ENCODE peak calls at places on chromosomes 4 and X, in ten cellular contexts. One of them, this sample, is unnamed.

GRCh38 chr4:80788798-80789197 is 241.7 kb upstream of the BMP3 start:
- DNase-seq in right lobe of liver: no peak
- DNase-seq in A673: no peak
- DNase-seq in cardiac muscle cell: peak; percentile 19
- DNase-seq in HFF-Myc: no peak
- DNase-seq in cardiac fibroblast: peak; percentile 8
- DNase-seq in astrocyte: peak; percentile 12
- DNase-seq in ascending aorta: no peak
- DNase-seq in foreskin fibroblast: no peak
- DNase-seq in astrocyte of the spinal cord: peak; percentile 47
- DNase-seq in this sample: no peak

GRCh38 chrX:129249563-129249962 is 273.7 kb downstream of the SMARCA1 start:
- DNase-seq in cardiac fibroblast: no peak
- DNase-seq in astrocyte: no peak
- DNase-seq in A673: no peak
- DNase-seq in astrocyte of the spinal cord: no peak
- DNase-seq in cardiac muscle cell: no peak
- DNase-seq in HFF-Myc: no peak
- DNase-seq in foreskin fibroblast: no peak
- DNase-seq in right lobe of liver: no peak
- DNase-seq in ascending aorta: no peak
- DNase-seq in this sample: no peak

GRCh38 chr4:54230479-54231418 is 1.7 kb downstream of the PDGFRA start:
- DNase-seq in astrocyte: peak; percentile 62
- DNase-seq in right lobe of liver: peak; percentile 57
- DNase-seq in foreskin fibroblast: no peak
- DNase-seq in astrocyte of the spinal cord: peak; percentile 53
- DNase-seq in cardiac muscle cell: peak; percentile 85
- DNase-seq in A673: no peak
- DNase-seq in ascending aorta: no peak
- DNase-seq in cardiac fibroblast: peak; percentile 69
- DNase-seq in HFF-Myc: no peak
- DNase-seq in this sample: no peak

GRCh38 chr4:26815686-26816085 is 45.0 kb upstream of the STIM2 start:
- DNase-seq in ascending aorta: no peak
- DNase-seq in A673: peak; percentile 72
- DNase-seq in astrocyte of the spinal cord: no peak
- DNase-seq in right lobe of liver: no peak
- DNase-seq in foreskin fibroblast: no peak
- DNase-seq in HFF-Myc: no peak
- DNase-seq in cardiac fibroblast: no peak
- DNase-seq in astrocyte: no peak
- DNase-seq in cardiac muscle cell: no peak
- DNase-seq in this sample: no peak

GRCh38 chr4:157045507-157046127 is 30.3 kb upstream of the GLRB start:
- DNase-seq in astrocyte of the spinal cord: peak; percentile 79
- DNase-seq in cardiac muscle cell: peak; percentile 83
- DNase-seq in ascending aorta: no peak
- DNase-seq in astrocyte: peak; percentile 63
- DNase-seq in cardiac fibroblast: peak; percentile 86
- DNase-seq in foreskin fibroblast: peak; percentile 70
- DNase-seq in HFF-Myc: peak; percentile 61
- DNase-seq in right lobe of liver: no peak
- DNase-seq in A673: peak; percentile 86
- DNase-seq in this sample: peak; percentile 74

GRCh38 chr4:128320656-128321055 is 33.0 kb upstream of the PGRMC2 start:
- DNase-seq in right lobe of liver: no peak
- DNase-seq in astrocyte of the spinal cord: no peak
- DNase-seq in ascending aorta: no peak
- DNase-seq in HFF-Myc: no peak
- DNase-seq in astrocyte: no peak
- DNase-seq in cardiac fibroblast: peak; percentile 22
- DNase-seq in A673: no peak
- DNase-seq in foreskin fibroblast: no peak
- DNase-seq in cardiac muscle cell: no peak
- DNase-seq in this sample: no peak

GRCh38 chr4:63578383-63578782 is 830.9 kb downstream of the TECRL start:
- DNase-seq in ascending aorta: no peak
- DNase-seq in cardiac fibroblast: no peak
- DNase-seq in HFF-Myc: no peak
- DNase-seq in cardiac muscle cell: no peak
- DNase-seq in right lobe of liver: no peak
- DNase-seq in foreskin fibroblast: no peak
- DNase-seq in astrocyte of the spinal cord: no peak
- DNase-seq in astrocyte: no peak
- DNase-seq in A673: no peak
- DNase-seq in this sample: no peak

GRCh38 chr4:182877326-182877883 is 39.8 kb downstream of the DCTD start:
- DNase-seq in HFF-Myc: no peak
- DNase-seq in astrocyte of the spinal cord: no peak
- DNase-seq in foreskin fibroblast: no peak
- DNase-seq in astrocyte: no peak
- DNase-seq in cardiac fibroblast: no peak
- DNase-seq in right lobe of liver: no peak
- DNase-seq in cardiac muscle cell: no peak
- DNase-seq in A673: no peak
- DNase-seq in ascending aorta: no peak
- DNase-seq in this sample: no peak

GRCh38 chrX:20437678-20438077 is 171.0 kb upstream of the RPS6KA3 start:
- DNase-seq in right lobe of liver: no peak
- DNase-seq in astrocyte: no peak
- DNase-seq in cardiac muscle cell: peak; percentile 28
- DNase-seq in foreskin fibroblast: no peak
- DNase-seq in ascending aorta: no peak
- DNase-seq in A673: no peak
- DNase-seq in HFF-Myc: no peak
- DNase-seq in cardiac fibroblast: no peak
- DNase-seq in astrocyte of the spinal cord: no peak
- DNase-seq in this sample: no peak

GRCh38 chrX:37905436-37906147 is 58.2 kb upstream of the DYNLT3 start:
- DNase-seq in right lobe of liver: peak; percentile 54
- DNase-seq in A673: peak; percentile 90
- DNase-seq in cardiac muscle cell: peak; percentile 28
- DNase-seq in astrocyte: peak; percentile 61
- DNase-seq in ascending aorta: no peak
- DNase-seq in cardiac fibroblast: no peak
- DNase-seq in HFF-Myc: no peak
- DNase-seq in astrocyte of the spinal cord: peak; percentile 78
- DNase-seq in foreskin fibroblast: no peak
- DNase-seq in this sample: no peak

GRCh38 chr4:177051473-177052060 is 258.1 kb upstream of the NEIL3 start:
- DNase-seq in HFF-Myc: no peak
- DNase-seq in foreskin fibroblast: no peak
- DNase-seq in ascending aorta: no peak
- DNase-seq in astrocyte of the spinal cord: peak; percentile 13
- DNase-seq in cardiac muscle cell: peak; percentile 42
- DNase-seq in astrocyte: no peak
- DNase-seq in A673: peak; percentile 62
- DNase-seq in right lobe of liver: no peak
- DNase-seq in cardiac fibroblast: peak; percentile 55
- DNase-seq in this sample: no peak

DNA sequence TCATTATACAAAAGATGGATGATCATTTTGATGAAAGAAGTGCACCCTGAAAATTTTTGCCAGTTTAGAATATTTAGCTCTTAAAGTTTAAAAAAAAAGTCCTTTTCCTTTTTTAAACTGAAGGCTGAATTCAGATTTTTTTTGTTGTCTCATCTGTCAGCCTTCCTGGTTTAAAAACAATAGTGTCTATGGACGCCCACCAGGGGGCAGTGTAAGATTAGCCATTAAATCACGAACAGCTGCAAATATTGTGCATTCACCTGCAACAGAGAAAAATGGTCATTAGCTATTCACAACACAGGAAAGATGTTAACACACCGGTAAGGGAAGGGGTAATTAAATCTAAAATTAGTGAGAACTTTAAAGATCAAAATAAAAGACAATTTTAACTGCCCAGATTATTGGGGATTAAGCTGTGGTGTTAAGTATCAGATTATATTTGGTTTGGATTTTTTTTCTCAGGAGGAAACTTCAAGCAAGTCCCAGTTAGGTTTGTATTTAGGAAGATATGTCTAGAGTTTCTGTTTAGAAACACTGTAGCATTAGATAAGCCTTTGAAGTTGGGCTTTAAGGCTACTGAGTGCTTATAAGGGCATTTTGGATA is 4.4 kb upstream of the CXorf38 start:
- DNase-seq in HFF-Myc: peak; percentile 29
- DNase-seq in foreskin fibroblast: no peak
- DNase-seq in cardiac fibroblast: peak; percentile 71
- DNase-seq in cardiac muscle cell: peak; percentile 70
- DNase-seq in astrocyte of the spinal cord: peak; percentile 72
- DNase-seq in ascending aorta: no peak
- DNase-seq in right lobe of liver: no peak
- DNase-seq in astrocyte: peak; percentile 29
- DNase-seq in A673: peak; percentile 73
- DNase-seq in this sample: peak; percentile 36
- TF ChIP-seq CTCF in HFF-Myc: peak; percentile 45
- TF ChIP-seq CTCF in foreskin fibroblast: peak; percentile 54
- TF ChIP-seq CTCF in cardiac fibroblast: peak; percentile 40
- TF ChIP-seq CTCF in cardiac muscle cell: peak; percentile 48
- TF ChIP-seq CTCF in astrocyte of the spinal cord: peak; percentile 62
- TF ChIP-seq CTCF in ascending aorta: peak; percentile 85
- TF ChIP-seq CTCF in right lobe of liver: peak; percentile 85
- TF ChIP-seq CTCF in astrocyte: peak; percentile 57
- TF ChIP-seq CTCF in A673: peak; percentile 77
- TF ChIP-seq CTCF in this sample: peak; percentile 86

DNA sequence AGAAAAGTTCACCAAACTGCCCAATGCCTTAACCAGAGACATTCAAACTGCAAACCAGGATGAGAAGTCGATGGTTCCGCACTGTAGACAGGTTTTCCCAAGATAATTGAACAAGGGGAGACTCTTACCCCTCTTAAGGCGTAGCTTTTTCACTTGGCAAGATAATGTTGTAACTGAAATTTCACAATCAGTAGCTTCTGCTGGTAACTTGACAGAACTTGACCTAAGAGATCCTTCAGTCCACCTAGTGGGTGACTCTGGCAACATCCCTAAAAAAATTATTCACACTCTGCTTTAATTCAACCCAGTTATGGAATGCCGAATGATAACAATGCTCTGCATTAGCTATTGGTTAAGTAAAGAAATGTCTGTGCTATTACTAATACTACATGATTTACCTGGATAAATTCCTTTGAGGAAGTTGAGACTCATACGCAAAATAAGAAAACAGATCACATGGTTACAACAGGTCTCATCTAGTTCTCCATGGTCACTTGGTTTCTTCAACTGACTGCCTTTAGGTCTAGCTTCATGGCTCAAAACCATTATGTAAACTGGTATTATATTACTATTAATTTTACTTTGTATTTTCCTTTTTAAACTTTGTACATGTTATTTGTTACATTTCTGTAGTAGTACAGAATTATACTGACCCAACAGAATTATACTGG is 9.1 kb downstream of the ELF2 start:
- DNase-seq in right lobe of liver: no peak
- DNase-seq in cardiac fibroblast: peak; percentile 78
- DNase-seq in astrocyte of the spinal cord: peak; percentile 30
- DNase-seq in ascending aorta: no peak
- DNase-seq in cardiac muscle cell: peak; percentile 73
- DNase-seq in A673: peak; percentile 59
- DNase-seq in astrocyte: peak; percentile 20
- DNase-seq in foreskin fibroblast: peak; percentile 39
- DNase-seq in HFF-Myc: no peak
- DNase-seq in this sample: peak; percentile 57
- TF ChIP-seq CTCF in right lobe of liver: peak; percentile 48
- TF ChIP-seq CTCF in cardiac fibroblast: peak; percentile 51
- TF ChIP-seq CTCF in astrocyte of the spinal cord: peak; percentile 41
- TF ChIP-seq CTCF in ascending aorta: peak; percentile 22
- TF ChIP-seq CTCF in cardiac muscle cell: peak; percentile 51
- TF ChIP-seq CTCF in A673: peak; percentile 45
- TF ChIP-seq CTCF in astrocyte: peak; percentile 35
- TF ChIP-seq CTCF in foreskin fibroblast: peak; percentile 42
- TF ChIP-seq CTCF in HFF-Myc: peak; percentile 37
- TF ChIP-seq CTCF in this sample: peak; percentile 79

GRCh38 chr4:7037425-7037824 is 5.7 kb upstream of the TADA2B start:
- DNase-seq in astrocyte: no peak
- DNase-seq in A673: no peak
- DNase-seq in HFF-Myc: no peak
- DNase-seq in ascending aorta: no peak
- DNase-seq in right lobe of liver: no peak
- DNase-seq in astrocyte of the spinal cord: no peak
- DNase-seq in cardiac fibroblast: no peak
- DNase-seq in foreskin fibroblast: no peak
- DNase-seq in cardiac muscle cell: no peak
- DNase-seq in this sample: no peak
- TF ChIP-seq CTCF in astrocyte: no peak
- TF ChIP-seq CTCF in A673: peak; percentile 18
- TF ChIP-seq CTCF in HFF-Myc: no peak
- TF ChIP-seq CTCF in ascending aorta: no peak
- TF ChIP-seq CTCF in right lobe of liver: peak; percentile 37
- TF ChIP-seq CTCF in astrocyte of the spinal cord: no peak
- TF ChIP-seq CTCF in cardiac fibroblast: no peak
- TF ChIP-seq CTCF in foreskin fibroblast: no peak
- TF ChIP-seq CTCF in cardiac muscle cell: no peak
- TF ChIP-seq CTCF in this sample: peak; percentile 26

GRCh38 chrX:15299945-15300851 is 15.2 kb downstream of the ASB11 start:
- DNase-seq in astrocyte of the spinal cord: peak; percentile 22
- DNase-seq in HFF-Myc: no peak
- DNase-seq in ascending aorta: no peak
- DNase-seq in cardiac fibroblast: peak; percentile 46
- DNase-seq in right lobe of liver: no peak
- DNase-seq in astrocyte: no peak
- DNase-seq in foreskin fibroblast: no peak
- DNase-seq in A673: peak; percentile 65
- DNase-seq in cardiac muscle cell: peak; percentile 38
- DNase-seq in this sample: peak; percentile 2
- TF ChIP-seq CTCF in astrocyte of the spinal cord: peak; percentile 51
- TF ChIP-seq CTCF in HFF-Myc: peak; percentile 22
- TF ChIP-seq CTCF in ascending aorta: peak; percentile 33
- TF ChIP-seq CTCF in cardiac fibroblast: peak; percentile 11
- TF ChIP-seq CTCF in right lobe of liver: peak; percentile 45
- TF ChIP-seq CTCF in astrocyte: peak; percentile 30
- TF ChIP-seq CTCF in foreskin fibroblast: peak; percentile 35
- TF ChIP-seq CTCF in A673: peak; percentile 64
- TF ChIP-seq CTCF in cardiac muscle cell: peak; percentile 37
- TF ChIP-seq CTCF in this sample: peak; percentile 73

GRCh38 chrX:151510203-151510602 is 53.3 kb upstream of the PASD1 start:
- DNase-seq in ascending aorta: no peak
- DNase-seq in cardiac fibroblast: no peak
- DNase-seq in astrocyte: no peak
- DNase-seq in cardiac muscle cell: no peak
- DNase-seq in right lobe of liver: no peak
- DNase-seq in HFF-Myc: no peak
- DNase-seq in A673: no peak
- DNase-seq in astrocyte of the spinal cord: no peak
- DNase-seq in foreskin fibroblast: no peak
- DNase-seq in this sample: no peak

DNA sequence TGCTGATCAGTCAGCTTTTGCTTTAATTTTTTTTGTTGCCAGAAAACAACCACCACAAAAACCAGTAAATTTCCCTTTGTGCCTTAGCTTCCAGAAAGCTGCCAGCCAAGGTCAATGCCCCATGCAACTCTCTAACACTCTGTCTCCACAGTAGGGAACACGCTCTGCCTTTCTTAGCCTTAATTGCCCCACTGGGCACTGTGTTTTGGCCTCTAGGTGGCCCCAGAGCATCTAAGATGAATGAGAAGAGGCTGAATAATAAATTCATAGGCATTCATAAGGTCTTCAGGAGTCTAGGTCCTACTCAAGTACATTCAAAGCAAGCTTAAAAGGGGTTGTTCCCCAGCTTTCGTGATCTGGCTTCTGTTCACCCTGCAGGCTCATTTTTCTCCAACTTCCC is 57.7 kb upstream of the PASD1 start:
- DNase-seq in cardiac muscle cell: peak; percentile 0
- DNase-seq in A673: peak; percentile 37
- DNase-seq in ascending aorta: no peak
- DNase-seq in HFF-Myc: no peak
- DNase-seq in right lobe of liver: no peak
- DNase-seq in foreskin fibroblast: no peak
- DNase-seq in astrocyte of the spinal cord: no peak
- DNase-seq in cardiac fibroblast: no peak
- DNase-seq in astrocyte: no peak
- DNase-seq in this sample: no peak
- TF ChIP-seq CTCF in cardiac muscle cell: peak; percentile 3
- TF ChIP-seq CTCF in A673: peak; percentile 56
- TF ChIP-seq CTCF in ascending aorta: no peak
- TF ChIP-seq CTCF in HFF-Myc: peak; percentile 38
- TF ChIP-seq CTCF in right lobe of liver: no peak
- TF ChIP-seq CTCF in foreskin fibroblast: no peak
- TF ChIP-seq CTCF in astrocyte of the spinal cord: no peak
- TF ChIP-seq CTCF in cardiac fibroblast: no peak
- TF ChIP-seq CTCF in astrocyte: no peak
- TF ChIP-seq CTCF in this sample: peak; percentile 20